ENCODE peak calls at places on chromosomes 3 and 15, in ten cellular contexts. C is Daoy; V is activated T-cell treated with anti-CD3 and anti-CD28 coated beads, Interleukin-2, amount 50 U/mL, for 72 hours; L is heart right ventricle; G is posterior cingulate gyrus; H is activated T-helper 1 cell treated with anti-CD3 and anti-CD28 coated beads, Interleukin-2, amount 50 U/mL, for 16 hours; T is HTR-8/SVneo; Q is effector memory CD8-positive, alpha-beta T cell; A is posterior vena cava; M is nephron progenitor cell. B is an unnamed sample.

GRCh38 chr3:14791343-14791945 is 27.3 kb upstream of the FGD5 start:
- DNase-seq in L (peak; percentile 66), H (no peak), C (peak; percentile 67), T (peak; percentile 59), V (peak; percentile 63), A (peak; percentile 87), Q (no peak), M (peak; percentile 79), G (no peak), B (no peak)

GRCh38 chr3:32313723-32314473 is 75.4 kb downstream of the CMTM8 start:
- DNase-seq in Q (no peak), V (peak; percentile 33), H (no peak), G (no peak), L (no peak), T (peak; percentile 38), M (no peak), A (no peak), C (peak; percentile 33), B (no peak)

GRCh38 chr3:114155370-114155821 is 23.5 kb downstream of the DRD3 start:
- DNase-seq in H (no peak), V (peak; percentile 22), M (peak; percentile 18), Q (peak; percentile 10), G (no peak), A (no peak), L (no peak), C (peak; percentile 55), T (peak; percentile 9), B (no peak)

GRCh38 chr3:142595581-142595950 is 627 bp upstream of the PLS1 start:
- DNase-seq in C (peak; percentile 88), A (no peak), M (no peak), T (peak; percentile 62), L (no peak), G (no peak), Q (no peak), V (no peak), H (no peak), B (peak; percentile 96)

GRCh38 chr15:42151736-42152135 is 4.7 kb downstream of the PLA2G4F start:
- DNase-seq in M (no peak), T (no peak), G (no peak), V (no peak), L (no peak), H (no peak), A (peak; percentile 23), Q (no peak), C (no peak), B (peak; percentile 59)

GRCh38 chr15:30992465-30992864 is 1.0 kb upstream of the MTMR10 start:
- DNase-seq in L (no peak), T (no peak), M (no peak), G (no peak), V (no peak), A (no peak), C (peak; percentile 17), H (no peak), Q (no peak), B (no peak)

GRCh38 chr3:127694467-127695215 is 21.9 kb downstream of the ABTB1 start:
- DNase-seq in T (no peak), A (peak; percentile 77), H (no peak), C (peak; percentile 59), L (peak; percentile 71), G (peak; percentile 85), V (peak; percentile 37), M (no peak), Q (peak; percentile 27), B (no peak)

GRCh38 chr3:128486692-128487537 is 6.1 kb downstream of the GATA2 start:
- DNase-seq in T (no peak), M (peak; percentile 50), C (peak; percentile 49), G (peak; percentile 82), Q (no peak), H (no peak), V (peak; percentile 41), L (no peak), A (peak; percentile 81), B (no peak)

GRCh38 chr3:161284989-161285388 is 63.9 kb downstream of the NMD3 start:
- DNase-seq in H (no peak), T (no peak), G (no peak), L (no peak), Q (no peak), M (no peak), C (no peak), A (no peak), V (no peak), B (no peak)

GRCh38 chr3:186984064-186984463 is 53.7 kb downstream of the ST6GAL1 start:
- DNase-seq in Q (no peak), C (no peak), M (no peak), L (no peak), H (no peak), T (no peak), V (no peak), G (no peak), A (no peak), B (no peak)

GRCh38 chr15:39118510-39118909 is 462.4 kb upstream of the THBS1 start:
- DNase-seq in L (no peak), T (no peak), H (no peak), V (no peak), C (peak; percentile 73), G (no peak), M (no peak), A (no peak), Q (no peak), B (no peak)

GRCh38 chr15:93830221-93830765 is 401.1 kb upstream of the MCTP2 start:
- DNase-seq in G (no peak), M (no peak), L (no peak), T (no peak), V (no peak), H (no peak), A (no peak), C (no peak), Q (no peak), B (no peak)

B was measured in retinal pigment epithelial cell.